ENCODE peak calls at places on chromosomes 7 and 10, in four cellular contexts. P is mammary epithelial cell, X is GM23248, E is fibroblast of lung. H is an unnamed sample.

GRCh38 chr10:128268015-128268722 is 141.9 kb upstream of the MKI67 start:
- DNase-seq in P (no peak), X (peak; percentile 48), E (peak; percentile 8), H (no peak)

GRCh38 chr7:22356010-22356854 is 722 bp downstream of the RAPGEF5 start:
- DNase-seq in P (peak; percentile 16), X (peak; percentile 7), E (no peak), H (no peak)

GRCh38 chr10:130560573-130560972 is 424.4 kb downstream of the GLRX3 start:
- DNase-seq in P (no peak), X (no peak), E (no peak), H (no peak)

GRCh38 chr10:77821036-77821435 is 105.5 kb downstream of the DLG5 start:
- DNase-seq in P (no peak), X (no peak), E (no peak), H (no peak)

GRCh38 chr7:19982841-19983835 is 209.7 kb upstream of the TMEM196 start:
- DNase-seq in P (peak; percentile 45), X (peak; percentile 87), E (peak; percentile 89), H (peak; percentile 64)

GRCh38 chr10:133315847-133316246 is 7.1 kb downstream of the ZNF511 start:
- DNase-seq in P (no peak), X (no peak), E (no peak), H (no peak)

GRCh38 chr10:87761892-87762291 is 56.1 kb downstream of the ATAD1 start:
- DNase-seq in P (peak; percentile 83), X (peak; percentile 71), E (peak; percentile 75), H (peak; percentile 73)

GRCh38 chr10:131996508-131997365 is 15.0 kb upstream of the BNIP3 start:
- DNase-seq in P (no peak), X (no peak), E (no peak), H (no peak)

GRCh38 chr7:107172318-107173032 is 3.7 kb downstream of the HBP1 start:
- DNase-seq in P (no peak), X (peak; percentile 20), E (no peak), H (no peak)

GRCh38 chr10:95693668-95694534 is at the start of gene TCTN3:
- DNase-seq in P (peak; percentile 100), X (peak; percentile 100), E (peak; percentile 100), H (peak; percentile 99)
- TF ChIP-seq EZH2 in P (no peak), X (no peak), E (no peak), H (no peak)

GRCh38 chr10:96034625-96035024 is 8.8 kb upstream of the CCNJ start:
- DNase-seq in P (no peak), X (no peak), E (no peak), H (no peak)
- H2AFZ ChIP-seq in P (no peak overlapping the region), X (no peak overlapping the region), E (no peak overlapping the region), H (no peak overlapping the region)

DNA sequence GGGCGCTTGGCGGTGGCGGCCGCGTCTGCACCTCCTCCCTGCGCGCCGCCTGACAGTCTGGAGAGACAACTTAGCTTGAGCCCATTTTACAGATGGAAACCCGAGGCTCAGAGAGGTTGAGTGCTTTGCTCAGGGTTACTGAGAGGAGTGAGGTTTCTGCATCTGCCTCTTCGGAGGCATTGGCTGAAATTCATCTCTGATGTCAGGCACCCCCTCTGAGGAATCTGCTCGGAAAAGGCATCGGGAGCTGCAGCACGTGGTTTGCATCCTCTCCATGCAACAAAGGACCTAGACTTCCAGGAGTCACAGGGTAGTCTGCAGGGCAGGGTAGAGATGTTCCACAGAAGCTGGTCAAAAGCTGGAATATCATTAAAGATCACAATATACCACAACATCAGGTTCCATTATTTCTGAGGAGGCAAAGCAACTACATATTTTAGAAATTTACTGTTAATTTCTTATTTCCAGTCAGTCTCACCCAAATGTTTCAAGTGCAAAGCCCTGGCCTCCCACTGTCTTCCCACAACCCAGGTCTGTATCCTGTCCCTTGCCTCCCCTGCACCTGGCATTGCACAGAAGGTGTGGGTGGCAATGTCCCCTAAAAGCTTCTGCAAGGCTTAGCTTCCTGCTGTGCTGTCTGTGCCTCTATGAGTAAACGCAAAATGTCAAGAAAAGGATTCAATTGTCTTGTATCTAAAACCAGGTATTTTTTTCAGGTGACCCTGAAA is 3.4 kb upstream of the ANTXRL start:
- DNase-seq in P (no peak), X (no peak), E (no peak), H (no peak)
- TF ChIP-seq EZH2 in P (no peak), X (no peak), E (no peak), H (no peak)

DNA sequence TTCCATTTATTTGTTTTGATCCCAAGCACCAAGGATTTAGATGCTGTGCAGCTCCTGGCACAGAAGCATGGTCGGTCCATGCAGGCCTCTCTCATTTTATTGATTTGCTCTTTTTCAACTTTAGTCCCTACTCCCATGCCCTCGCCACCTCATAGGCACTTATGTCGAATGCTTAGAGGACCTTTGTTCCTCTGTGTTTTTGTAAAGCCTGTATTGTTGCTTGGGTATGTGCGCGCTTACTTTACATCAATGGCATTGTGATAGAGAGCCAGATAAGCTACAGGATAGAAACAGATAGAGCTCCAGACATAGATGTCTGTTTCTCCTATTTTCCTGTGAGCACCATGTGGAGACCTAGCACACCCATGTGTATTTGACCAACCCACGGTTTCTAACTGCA is 225.0 kb downstream of the PAXIP1 start:
- DNase-seq in P (no peak), X (no peak), E (no peak), H (no peak)
- H2AFZ ChIP-seq in P (no peak overlapping the region), X (no peak overlapping the region), E (no peak overlapping the region), H (no peak overlapping the region)

GRCh38 chr7:1666251-1666778 is 3.8 kb upstream of the ELFN1 start:
- DNase-seq in P (no peak), X (peak; percentile 70), E (no peak), H (no peak)
- TF ChIP-seq EZH2 in P (peak; percentile 44), X (peak; percentile 69), E (peak; percentile 84), H (peak; percentile 57)

DNA sequence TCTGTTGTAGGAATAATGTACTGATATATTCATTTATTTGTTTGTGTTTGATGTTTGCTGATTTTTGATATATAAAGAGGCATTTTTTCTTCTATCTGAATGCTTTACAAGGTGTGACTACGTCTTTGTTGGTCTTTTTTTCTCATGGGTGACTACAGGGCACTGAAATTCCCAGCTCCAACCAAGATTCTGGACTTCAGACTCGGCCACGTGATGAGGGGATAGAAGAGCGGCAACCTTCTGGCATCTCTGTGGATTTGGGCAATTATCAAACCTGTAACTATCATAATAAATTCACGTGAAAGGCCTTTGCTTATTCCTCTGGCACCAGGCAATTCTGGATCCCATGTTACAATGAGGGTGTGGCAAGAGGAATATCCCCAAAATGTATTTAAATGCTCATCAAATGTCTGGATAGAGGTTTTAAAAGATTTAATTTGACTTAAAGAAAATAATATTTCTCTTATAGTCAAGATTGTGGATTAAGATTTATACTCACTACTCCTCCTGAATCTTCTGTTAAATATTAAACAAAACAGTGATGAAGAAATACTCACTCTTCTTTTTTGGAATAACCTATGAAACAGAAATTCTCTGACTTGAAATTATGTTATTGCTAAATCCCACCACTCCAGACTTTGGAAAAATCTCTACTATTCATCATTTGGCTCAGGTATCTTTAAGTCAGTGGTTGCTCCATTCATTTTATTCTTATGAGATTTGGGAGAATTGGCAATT is 276.3 kb downstream of the GPR37 start:
- DNase-seq in P (no peak), X (no peak), E (no peak), H (no peak)
- H2AFZ ChIP-seq in P (no peak overlapping the region), X (no peak overlapping the region), E (no peak overlapping the region), H (no peak overlapping the region)

DNA sequence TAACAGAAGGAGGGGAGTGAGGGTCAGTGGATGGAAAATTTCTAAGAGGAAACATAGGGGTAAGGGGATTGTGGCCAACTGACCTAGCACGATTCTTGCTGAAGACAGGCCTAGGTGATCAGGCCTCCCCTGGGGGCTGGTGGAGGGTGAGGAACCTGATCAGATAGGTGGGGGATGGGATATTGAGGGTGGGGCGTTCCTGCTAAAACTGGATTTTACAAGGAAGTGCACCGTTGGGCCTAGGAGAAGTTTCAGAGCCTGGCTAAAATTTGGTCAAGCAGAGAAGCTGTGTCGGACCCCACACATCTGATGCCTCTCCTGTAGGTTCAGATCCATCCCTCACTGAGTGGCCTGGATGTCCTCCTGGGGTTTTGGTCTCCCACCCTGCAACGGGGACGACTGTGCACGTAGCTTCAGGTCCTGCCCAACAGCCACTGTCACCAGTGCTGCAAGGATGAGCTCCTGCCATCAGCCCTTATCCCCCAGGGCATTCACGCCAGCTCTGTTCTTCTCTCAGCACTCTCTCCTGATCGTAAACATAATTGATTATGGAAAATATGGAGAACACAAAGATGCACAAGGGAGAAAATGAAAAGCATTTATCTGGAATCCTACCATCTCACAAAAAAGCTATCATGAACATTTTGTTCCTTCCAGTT is 89.9 kb downstream of the ADCY1 start:
- DNase-seq in P (no peak), X (no peak), E (no peak), H (no peak)
- TF ChIP-seq EZH2 in P (no peak), X (no peak), E (no peak), H (no peak)

GRCh38 chr7:103101543-103101942 is 26.6 kb downstream of the ARMC10 start:
- DNase-seq in P (no peak), X (no peak), E (no peak), H (no peak)

GRCh38 chr7:103106336-103107070 is 31.6 kb downstream of the ARMC10 start:
- DNase-seq in P (no peak), X (no peak), E (peak; percentile 37), H (peak; percentile 14)
- H2AFZ ChIP-seq in P (no peak overlapping the region), X (no peak overlapping the region), E (no peak overlapping the region), H (no peak overlapping the region)

GRCh38 chr7:155511597-155511996 is 34.8 kb downstream of the CNPY1 start:
- DNase-seq in P (no peak), X (no peak), E (no peak), H (no peak)

GRCh38 chr7:155510975-155511595 is 35.3 kb downstream of the CNPY1 start:
- DNase-seq in P (no peak), X (no peak), E (no peak), H (no peak)

GRCh38 chr7:155509025-155509724 is 37.2 kb downstream of the CNPY1 start:
- DNase-seq in P (no peak), X (no peak), E (no peak), H (no peak)

GRCh38 chr7:155508372-155509024 is 37.9 kb downstream of the CNPY1 start:
- DNase-seq in P (no peak), X (no peak), E (no peak), H (no peak)

DNA sequence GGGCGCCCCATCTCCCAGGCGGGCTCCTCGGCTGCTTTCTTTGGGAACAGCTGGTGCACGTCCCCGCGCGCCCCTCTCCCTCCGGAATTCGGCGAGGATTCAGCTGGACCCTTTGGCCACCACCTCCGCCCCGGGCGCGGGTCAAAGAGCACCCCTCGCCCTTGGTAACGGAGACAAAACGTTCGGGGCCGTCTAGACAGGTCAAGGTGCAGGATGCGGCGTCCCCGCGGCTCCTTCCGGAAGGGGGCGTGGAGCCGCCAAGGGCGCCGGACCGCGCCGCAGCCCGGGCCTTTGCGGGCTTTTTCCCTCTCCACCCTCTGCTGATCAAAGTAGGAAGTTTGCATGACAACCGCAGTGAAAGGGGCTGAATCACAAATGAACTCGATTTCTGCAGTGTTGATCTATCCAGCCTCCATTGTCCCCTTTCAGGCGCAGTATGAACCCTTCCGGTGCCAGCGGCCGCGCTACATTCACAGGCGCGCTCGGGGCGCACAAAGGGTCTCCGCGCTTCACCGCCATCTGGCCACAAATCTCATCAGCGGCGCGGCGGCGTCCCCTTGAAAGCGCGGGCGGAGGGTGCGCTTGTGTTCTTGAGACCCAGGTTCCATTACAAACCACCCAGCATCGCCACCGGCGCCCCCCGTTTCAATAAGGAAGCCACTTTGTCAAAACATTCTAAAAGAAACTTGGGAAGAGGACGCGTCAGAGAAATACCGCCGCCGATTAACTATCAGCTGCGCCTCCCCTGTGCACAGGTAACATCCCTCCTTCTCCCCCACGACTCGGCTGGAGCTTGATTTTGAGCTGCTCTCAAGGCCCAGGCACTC is 36.4 kb downstream of the CNPY1 start:
- DNase-seq in P (no peak), X (no peak), E (no peak), H (no peak)
- TF ChIP-seq EZH2 in P (peak; percentile 30), X (peak; percentile 33), E (no peak), H (peak; percentile 54)